ENCODE peak calls at places on chromosomes 2 and 18, in seven cellular contexts. J is progenitor cell of endocrine pancreas; I is adipocyte; Q is stimulated activated CD8-positive, alpha-beta memory T cell treated with anti-CD3 and anti-CD28 coated beads, Interleukin-7, amount 100 ng/mL, for 48 hours; H is hepatocyte; C is NCI-H1417; O is stimulated activated naive CD8-positive, alpha-beta T cell treated with anti-CD3 and anti-CD28 coated beads, Interleukin-15, Interleukin-2, amounts not matched to agents 100 U/mL and 50 U/mL, for 24 hours. Z is an unnamed sample.

GRCh38 chr2:68377137-68377780 is 12.2 kb downstream of the PLEK start:
- DNase-seq in J (no peak), I (no peak), Q (no peak), H (no peak), C (no peak), O (no peak), Z (no peak)

GRCh38 chr2:26885651-26886329 is 37.9 kb downstream of the DPYSL5 start:
- DNase-seq in J (no peak), I (no peak), Q (no peak), H (peak; percentile 1), C (no peak), O (no peak), Z (no peak)

GRCh38 chr2:214808481-214808931 is 977 bp downstream of the BARD1 start:
- DNase-seq in J (no peak), I (peak; percentile 28), Q (no peak), H (no peak), C (no peak), O (no peak), Z (no peak)

GRCh38 chr2:225994748-225995405 is 595.4 kb downstream of the NYAP2 start:
- DNase-seq in J (no peak), I (no peak), Q (no peak), H (no peak), C (no peak), O (no peak), Z (no peak)

GRCh38 chr2:222289280-222290250 is 9.2 kb downstream of the PAX3 start:
- DNase-seq in J (no peak), I (no peak), Q (no peak), H (no peak), C (no peak), O (no peak), Z (no peak)

GRCh38 chr18:8049147-8049546 is 482.0 kb downstream of the PTPRM start:
- DNase-seq in J (no peak), I (peak; percentile 29), Q (no peak), H (no peak), C (no peak), O (no peak), Z (no peak)

GRCh38 chr18:62759704-62760402 is 44.5 kb downstream of the PHLPP1 start:
- DNase-seq in J (no peak), I (no peak), Q (no peak), H (no peak), C (no peak), O (no peak), Z (no peak)

GRCh38 chr2:183575481-183575880 is 451.2 kb downstream of the NUP35 start:
- DNase-seq in J (no peak), I (no peak), Q (no peak), H (no peak), C (no peak), O (no peak), Z (no peak)

GRCh38 chr18:10131783-10132381 is 218.1 kb downstream of the VAPA start:
- DNase-seq in J (peak; percentile 21), I (no peak), Q (no peak), H (peak; percentile 65), C (no peak), O (no peak), Z (no peak)

GRCh38 chr2:66446178-66446860 is 11.4 kb downstream of the MEIS1 start:
- DNase-seq in J (no peak), I (no peak), Q (no peak), H (peak; percentile 28), C (no peak), O (no peak), Z (no peak)

GRCh38 chr2:174121612-174122011 is 126.7 kb downstream of the OLA1 start:
- DNase-seq in J (no peak), I (no peak), Q (no peak), H (no peak), C (no peak), O (no peak), Z (no peak)

GRCh38 chr18:59996370-59996966 is 96.7 kb downstream of the PMAIP1 start:
- DNase-seq in J (peak; percentile 29), I (peak; percentile 87), Q (no peak), H (peak; percentile 75), C (peak; percentile 66), O (peak; percentile 23), Z (no peak)

GRCh38 chr2:212708346-212708745 is 169.7 kb upstream of the ERBB4 start:
- DNase-seq in J (no peak), I (no peak), Q (no peak), H (no peak), C (no peak), O (no peak), Z (no peak)

GRCh38 chr2:25409468-25409867 is 67.7 kb upstream of the DNMT3A start:
- DNase-seq in J (no peak), I (no peak), Q (no peak), H (no peak), C (no peak), O (no peak), Z (no peak)

GRCh38 chr18:35713545-35713944 is 132.0 kb downstream of the GALNT1 start:
- DNase-seq in J (no peak), I (peak; percentile 27), Q (no peak), H (no peak), C (no peak), O (no peak), Z (no peak)

GRCh38 chr18:49189772-49190171 is 239.0 kb upstream of the SMAD7 start:
- DNase-seq in J (no peak), I (peak; percentile 34), Q (no peak), H (no peak), C (no peak), O (no peak), Z (no peak)

GRCh38 chr2:133138693-133139092 is 429.6 kb downstream of the NCKAP5 start:
- DNase-seq in J (no peak), I (no peak), Q (no peak), H (no peak), C (no peak), O (no peak), Z (no peak)

GRCh38 chr2:55430536-55430935 is 10.9 kb upstream of the CCDC88A start:
- DNase-seq in J (no peak), I (peak; percentile 64), Q (no peak), H (no peak), C (no peak), O (no peak), Z (no peak)

GRCh38 chr2:69469784-69470183 is 32.5 kb upstream of the NFU1 start:
- DNase-seq in J (no peak), I (no peak), Q (no peak), H (no peak), C (no peak), O (no peak), Z (no peak)

GRCh38 chr18:45254683-45255082 is 360.6 kb upstream of the SLC14A2 start:
- DNase-seq in J (no peak), I (peak; percentile 82), Q (no peak), H (no peak), C (no peak), O (no peak), Z (no peak)

GRCh38 chr2:47269316-47270232 is 114.5 kb upstream of the STPG4 start:
- DNase-seq in J (no peak), I (peak; percentile 90), Q (no peak), H (peak; percentile 72), C (no peak), O (no peak), Z (no peak)

GRCh38 chr2:134225173-134225572 is 28.7 kb upstream of the MGAT5 start:
- DNase-seq in J (no peak), I (no peak), Q (no peak), H (no peak), C (no peak), O (no peak), Z (no peak)

GRCh38 chr2:175156534-175156933 is 11.5 kb downstream of the ATF2 start:
- DNase-seq in J (no peak), I (no peak), Q (no peak), H (peak; percentile 14), C (peak; percentile 2), O (no peak), Z (no peak)

GRCh38 chr2:223668302-223668998 is 66.3 kb upstream of the SCG2 start:
- DNase-seq in J (no peak), I (peak; percentile 39), Q (no peak), H (peak; percentile 9), C (no peak), O (no peak), Z (no peak)

GRCh38 chr2:139067072-139067471 is 286.9 kb upstream of the NXPH2 start:
- DNase-seq in J (no peak), I (no peak), Q (no peak), H (no peak), C (no peak), O (no peak), Z (no peak)

GRCh38 chr2:233140913-233141469 is 80.8 kb downstream of the INPP5D start:
- DNase-seq in J (no peak), I (no peak), Q (no peak), H (no peak), C (no peak), O (no peak), Z (no peak)

GRCh38 chr2:219406861-219407230 is 11.3 kb upstream of the DES start:
- DNase-seq in J (no peak), I (peak; percentile 86), Q (no peak), H (peak; percentile 72), C (no peak), O (no peak), Z (no peak)

GRCh38 chr2:63614983-63615945 is 26.5 kb downstream of the MDH1 start:
- DNase-seq in J (no peak), I (no peak), Q (no peak), H (peak; percentile 52), C (no peak), O (no peak), Z (no peak)

GRCh38 chr18:42976869-42977268 is 138.6 kb downstream of the RIT2 start:
- DNase-seq in J (no peak), I (no peak), Q (no peak), H (no peak), C (no peak), O (no peak), Z (no peak)

GRCh38 chr2:74003494-74004211 is 18.9 kb downstream of the TET3 start:
- DNase-seq in J (no peak), I (peak; percentile 82), Q (no peak), H (peak; percentile 29), C (no peak), O (no peak), Z (no peak)

Z was measured in GM12891.